ENCODE peak calls at places on chromosomes 5 and 9, in nine cellular contexts. One of them, this sample, is unnamed.

GRCh38 chr5:166377756-166378155 is 1913.7 kb upstream of the WWC1 start:
- DNase-seq in lower leg skin: no peak
- DNase-seq in activated T-cell treated with anti-CD3 and anti-CD28 coated beads, Interleukin-2, amount 50 U/mL, for 72 hours: no peak
- DNase-seq in HEK293T: no peak
- DNase-seq in RCC 7860: no peak
- DNase-seq in left colon: no peak
- DNase-seq in NAMALWA: no peak
- DNase-seq in small intestine: no peak
- DNase-seq in AML-193: no peak
- DNase-seq in this sample: no peak

GRCh38 chr9:3708751-3709150 is 182.9 kb upstream of the RFX3 start:
- DNase-seq in lower leg skin: no peak
- DNase-seq in activated T-cell treated with anti-CD3 and anti-CD28 coated beads, Interleukin-2, amount 50 U/mL, for 72 hours: no peak
- DNase-seq in HEK293T: no peak
- DNase-seq in RCC 7860: peak
- DNase-seq in left colon: no peak
- DNase-seq in NAMALWA: no peak
- DNase-seq in small intestine: no peak
- DNase-seq in AML-193: no peak
- DNase-seq in this sample: no peak

GRCh38 chr5:172410839-172411238 is 43.5 kb downstream of the SH3PXD2B start:
- DNase-seq in lower leg skin: no peak
- DNase-seq in activated T-cell treated with anti-CD3 and anti-CD28 coated beads, Interleukin-2, amount 50 U/mL, for 72 hours: no peak
- DNase-seq in HEK293T: no peak
- DNase-seq in RCC 7860: no peak
- DNase-seq in left colon: no peak
- DNase-seq in NAMALWA: no peak
- DNase-seq in small intestine: no peak
- DNase-seq in AML-193: no peak
- DNase-seq in this sample: peak

GRCh38 chr5:151499636-151500035 is 52.2 kb downstream of the SLC36A1 start:
- DNase-seq in lower leg skin: no peak
- DNase-seq in activated T-cell treated with anti-CD3 and anti-CD28 coated beads, Interleukin-2, amount 50 U/mL, for 72 hours: no peak
- DNase-seq in HEK293T: no peak
- DNase-seq in RCC 7860: no peak
- DNase-seq in left colon: no peak
- DNase-seq in NAMALWA: no peak
- DNase-seq in small intestine: no peak
- DNase-seq in AML-193: no peak
- DNase-seq in this sample: no peak

GRCh38 chr5:112576298-112576925 is 157.3 kb upstream of the EPB41L4A start:
- DNase-seq in lower leg skin: no peak
- DNase-seq in activated T-cell treated with anti-CD3 and anti-CD28 coated beads, Interleukin-2, amount 50 U/mL, for 72 hours: no peak
- DNase-seq in HEK293T: no peak
- DNase-seq in RCC 7860: no peak
- DNase-seq in left colon: no peak
- DNase-seq in NAMALWA: no peak
- DNase-seq in small intestine: no peak
- DNase-seq in AML-193: no peak
- DNase-seq in this sample: no peak

GRCh38 chr5:136729901-136730355 is 364.6 kb upstream of the TRPC7 start:
- DNase-seq in lower leg skin: no peak
- DNase-seq in activated T-cell treated with anti-CD3 and anti-CD28 coated beads, Interleukin-2, amount 50 U/mL, for 72 hours: no peak
- DNase-seq in HEK293T: peak
- DNase-seq in RCC 7860: peak
- DNase-seq in left colon: no peak
- DNase-seq in NAMALWA: no peak
- DNase-seq in small intestine: no peak
- DNase-seq in AML-193: no peak
- DNase-seq in this sample: peak

GRCh38 chr5:80193421-80193820 is 62.4 kb downstream of the SERINC5 start:
- DNase-seq in lower leg skin: no peak
- DNase-seq in activated T-cell treated with anti-CD3 and anti-CD28 coated beads, Interleukin-2, amount 50 U/mL, for 72 hours: no peak
- DNase-seq in HEK293T: no peak
- DNase-seq in RCC 7860: no peak
- DNase-seq in left colon: no peak
- DNase-seq in NAMALWA: no peak
- DNase-seq in small intestine: no peak
- DNase-seq in AML-193: no peak
- DNase-seq in this sample: no peak

GRCh38 chr9:105713260-105713938 is 19.1 kb downstream of the TMEM38B start:
- DNase-seq in lower leg skin: no peak
- DNase-seq in activated T-cell treated with anti-CD3 and anti-CD28 coated beads, Interleukin-2, amount 50 U/mL, for 72 hours: no peak
- DNase-seq in HEK293T: no peak
- DNase-seq in RCC 7860: no peak
- DNase-seq in left colon: no peak
- DNase-seq in NAMALWA: no peak
- DNase-seq in small intestine: no peak
- DNase-seq in AML-193: no peak
- DNase-seq in this sample: no peak

GRCh38 chr5:147558826-147559225 is 49.0 kb upstream of the DPYSL3 start:
- DNase-seq in lower leg skin: peak
- DNase-seq in activated T-cell treated with anti-CD3 and anti-CD28 coated beads, Interleukin-2, amount 50 U/mL, for 72 hours: no peak
- DNase-seq in HEK293T: peak
- DNase-seq in RCC 7860: peak
- DNase-seq in left colon: no peak
- DNase-seq in NAMALWA: peak
- DNase-seq in small intestine: no peak
- DNase-seq in AML-193: peak
- DNase-seq in this sample: peak

GRCh38 chr5:61450170-61450815 is 118.2 kb downstream of the ZSWIM6 start:
- DNase-seq in lower leg skin: no peak
- DNase-seq in activated T-cell treated with anti-CD3 and anti-CD28 coated beads, Interleukin-2, amount 50 U/mL, for 72 hours: no peak
- DNase-seq in HEK293T: no peak
- DNase-seq in RCC 7860: peak
- DNase-seq in left colon: no peak
- DNase-seq in NAMALWA: no peak
- DNase-seq in small intestine: peak
- DNase-seq in AML-193: no peak
- DNase-seq in this sample: peak

GRCh38 chr5:168317521-168318147 is 26.2 kb downstream of the WWC1 start:
- DNase-seq in lower leg skin: no peak
- DNase-seq in activated T-cell treated with anti-CD3 and anti-CD28 coated beads, Interleukin-2, amount 50 U/mL, for 72 hours: no peak
- DNase-seq in HEK293T: peak
- DNase-seq in RCC 7860: peak
- DNase-seq in left colon: no peak
- DNase-seq in NAMALWA: no peak
- DNase-seq in small intestine: peak
- DNase-seq in AML-193: no peak
- DNase-seq in this sample: peak

This sample was measured in EL.